ENCODE peak calls at places on chromosomes 6 and 20, in four cellular contexts. Z is lower lobe of right lung, K is pancreas, X is heart right ventricle. L is an unnamed sample.

GRCh38 chr6:19838442-19839236 is 1.5 kb downstream of the ID4 start:
- DNase-seq in Z (peak; percentile 83), X (no peak), K (peak; percentile 72), L (peak; percentile 65)

GRCh38 chr6:14001329-14002012 is 76.7 kb downstream of the RNF182 start:
- DNase-seq in K (no peak), Z (no peak), X (no peak), L (no peak)

GRCh38 chr20:9311132-9311531 is 203.3 kb upstream of the LAMP5 start:
- DNase-seq in X (no peak), K (no peak), Z (no peak), L (no peak)

GRCh38 chr6:85923013-85923430 is 280.3 kb upstream of the SYNCRIP start:
- DNase-seq in K (peak; percentile 38), X (no peak), Z (no peak), L (no peak)

GRCh38 chr6:1618305-1619105 is 8.8 kb downstream of the FOXC1 start:
- DNase-seq in K (no peak), Z (no peak), X (no peak), L (no peak)

GRCh38 chr20:1854246-1854645 is 41.0 kb upstream of the SIRPA start:
- DNase-seq in Z (no peak), X (no peak), K (no peak), L (no peak)

GRCh38 chr6:5275497-5275896 is 14.2 kb downstream of the FARS2 start:
- DNase-seq in K (no peak), Z (no peak), X (no peak), L (no peak)

GRCh38 chr6:132830236-132830799 is 15.9 kb downstream of the RPS12 start:
- DNase-seq in X (peak; percentile 9), K (no peak), Z (no peak), L (no peak)

GRCh38 chr20:17863577-17864292 is 104.9 kb downstream of the SNX5 start:
- DNase-seq in K (peak; percentile 89), X (no peak), Z (no peak), L (peak; percentile 82)

GRCh38 chr6:158808442-158808833 is 10.7 kb downstream of the EZR start:
- DNase-seq in X (no peak), K (no peak), Z (no peak), L (no peak)

GRCh38 chr6:89853068-89853467 is 23.4 kb downstream of the CASP8AP2 start:
- DNase-seq in Z (no peak), X (no peak), K (no peak), L (no peak)

DNA sequence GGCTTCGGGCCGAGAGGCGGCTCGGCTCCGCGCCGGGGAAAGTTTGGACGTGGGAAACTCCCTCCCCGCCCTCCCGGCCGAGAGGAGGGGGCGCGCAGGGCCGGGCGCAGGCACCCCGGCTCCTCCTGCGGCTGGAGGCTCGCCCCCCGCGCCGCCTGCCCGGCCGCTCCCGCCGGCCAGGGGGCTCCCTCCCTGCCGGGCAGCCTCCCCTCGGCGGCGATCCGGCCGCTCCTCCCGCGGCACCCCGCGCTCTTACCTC is 370 bp downstream of the CDH22 start:
- DNase-seq in Z (no peak), K (no peak), X (no peak), L (no peak)
- H3K27me3 ChIP-seq in Z (peaks cover 89% of the 10 kb centered on the region), K (no peaks in the 10 kb centered on the region), X (peaks cover 95% of the 10 kb centered on the region), L (no peaks in the 10 kb centered on the region)

GRCh38 chr20:62553136-62553837 is 77.5 kb upstream of the GATA5 start:
- DNase-seq in X (no peak), K (no peak), Z (no peak), L (no peak)
- H3K27me3 ChIP-seq in X (peaks cover 71% of the 10 kb centered on the region), K (no peaks in the 10 kb centered on the region), Z (peaks cover 100% of the 10 kb centered on the region), L (no peaks in the 10 kb centered on the region)

GRCh38 chr6:165861226-165861625 is 198.2 kb upstream of the PDE10A start:
- DNase-seq in Z (no peak), K (no peak), X (no peak), L (no peak)
- H3K27me3 ChIP-seq in Z (no peaks in the 10 kb centered on the region), K (no peaks in the 10 kb centered on the region), X (peaks cover 5% of the 10 kb centered on the region), L (no peaks in the 10 kb centered on the region)

GRCh38 chr20:63548542-63548941 is 993 bp upstream of the SRMS start:
- DNase-seq in X (no peak), Z (no peak), K (no peak), L (no peak)
- H3K27me3 ChIP-seq in X (peaks cover 21% of the 10 kb centered on the region), Z (peaks cover 22% of the 10 kb centered on the region), K (no peaks in the 10 kb centered on the region), L (no peaks in the 10 kb centered on the region)

GRCh38 chr20:62745279-62745958 is 36.8 kb downstream of the NTSR1 start:
- DNase-seq in K (no peak), Z (peak; percentile 23), X (no peak), L (no peak)

GRCh38 chr20:62742979-62743776 is 34.5 kb downstream of the NTSR1 start:
- DNase-seq in Z (peak; percentile 34), K (no peak), X (no peak), L (no peak)

GRCh38 chr20:62743777-62744317 is 35.2 kb downstream of the NTSR1 start:
- DNase-seq in Z (peak; percentile 30), X (no peak), K (no peak), L (no peak)

GRCh38 chr20:62744761-62745160 is 36.1 kb downstream of the NTSR1 start:
- DNase-seq in X (no peak), K (no peak), Z (peak; percentile 8), L (no peak)

DNA sequence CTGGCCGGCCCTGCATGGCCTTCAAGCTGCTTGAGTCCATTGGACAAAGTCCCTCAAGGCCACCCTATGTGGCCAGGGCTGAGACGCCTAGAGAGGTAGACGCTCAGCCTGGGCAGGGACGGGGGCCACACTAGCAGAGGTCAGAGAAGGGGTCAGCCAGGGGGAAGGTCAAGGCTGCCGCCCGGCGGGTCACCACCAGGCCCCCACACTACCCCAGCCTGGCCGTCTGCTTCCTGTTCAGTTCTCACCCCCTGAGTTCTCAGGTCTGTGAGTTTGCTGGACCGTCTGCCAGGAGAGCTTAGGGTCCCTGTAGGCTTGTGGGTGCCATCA is 37.3 kb downstream of the NTSR1 start:
- DNase-seq in K (no peak), Z (peak; percentile 29), X (no peak), L (no peak)
- H3K27me3 ChIP-seq in K (no peaks in the 10 kb centered on the region), Z (peaks cover 40% of the 10 kb centered on the region), X (peaks cover 39% of the 10 kb centered on the region), L (no peaks in the 10 kb centered on the region)

GRCh38 chr6:107646776-107647438 is 157.0 kb downstream of the SOBP start:
- DNase-seq in X (no peak), K (no peak), Z (no peak), L (no peak)
- H3K27me3 ChIP-seq in X (no peaks in the 10 kb centered on the region), K (no peaks in the 10 kb centered on the region), Z (no peaks in the 10 kb centered on the region), L (no peaks in the 10 kb centered on the region)

DNA sequence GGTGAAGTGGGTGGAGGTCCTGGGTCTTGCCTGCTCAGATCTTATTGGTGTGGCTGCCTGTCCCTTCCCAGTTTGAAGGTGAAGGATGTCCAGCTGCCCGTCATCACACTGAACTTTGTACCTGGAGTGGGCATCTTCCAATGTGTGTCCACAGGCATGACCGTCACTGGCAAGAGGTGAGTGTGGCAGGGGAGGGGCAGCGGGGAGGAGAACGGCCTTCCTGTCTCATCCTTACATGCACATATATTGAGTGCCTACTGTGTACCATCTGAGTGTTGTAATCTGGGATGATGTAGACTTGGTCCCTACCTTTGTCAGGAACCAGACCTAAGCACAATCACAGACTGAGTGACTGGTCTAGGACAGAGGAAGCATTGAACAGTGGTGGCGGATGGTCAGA is 2.7 kb downstream of the BPIFB6 start:
- DNase-seq in K (no peak), Z (no peak), X (no peak), L (no peak)
- H3K27me3 ChIP-seq in K (no peaks in the 10 kb centered on the region), Z (peaks cover under 1% of the 10 kb centered on the region), X (peaks cover 5% of the 10 kb centered on the region), L (no peaks in the 10 kb centered on the region)

GRCh38 chr20:60838297-60838696 is 413.8 kb upstream of the CDH4 start:
- DNase-seq in X (no peak), Z (no peak), K (no peak), L (no peak)

GRCh38 chr20:60837386-60837785 is 414.7 kb upstream of the CDH4 start:
- DNase-seq in Z (no peak), K (no peak), X (no peak), L (no peak)

DNA sequence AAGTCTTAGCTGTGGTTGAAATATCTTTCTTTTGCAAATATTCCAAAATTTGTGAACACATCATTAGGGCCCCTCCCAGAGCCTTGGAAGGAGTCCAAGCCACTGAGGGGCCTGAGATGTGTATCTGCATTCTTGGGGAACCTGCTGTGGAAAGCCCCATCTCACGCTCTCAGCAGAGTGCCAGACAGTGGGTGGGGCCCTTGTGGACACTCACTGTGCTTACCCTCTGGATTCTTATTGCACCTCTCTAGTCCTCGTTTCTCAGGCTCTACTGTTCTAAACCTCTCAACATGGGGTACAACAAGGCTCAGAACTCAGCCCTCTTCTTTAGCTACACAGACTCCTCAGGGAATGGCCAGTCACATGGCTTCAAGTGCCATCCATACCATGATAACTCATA is 416.2 kb upstream of the CDH4 start:
- DNase-seq in K (no peak), Z (no peak), X (no peak), L (no peak)
- H3K27me3 ChIP-seq in K (no peaks in the 10 kb centered on the region), Z (no peaks in the 10 kb centered on the region), X (peaks cover 4% of the 10 kb centered on the region), L (no peaks in the 10 kb centered on the region)

GRCh38 chr20:63096681-63097335 is 90.0 kb upstream of the BHLHE23 start:
- DNase-seq in Z (peak; percentile 36), X (no peak), K (no peak), L (no peak)
- H3K27me3 ChIP-seq in Z (peaks cover 61% of the 10 kb centered on the region), X (peaks cover 80% of the 10 kb centered on the region), K (no peaks in the 10 kb centered on the region), L (no peaks in the 10 kb centered on the region)

DNA sequence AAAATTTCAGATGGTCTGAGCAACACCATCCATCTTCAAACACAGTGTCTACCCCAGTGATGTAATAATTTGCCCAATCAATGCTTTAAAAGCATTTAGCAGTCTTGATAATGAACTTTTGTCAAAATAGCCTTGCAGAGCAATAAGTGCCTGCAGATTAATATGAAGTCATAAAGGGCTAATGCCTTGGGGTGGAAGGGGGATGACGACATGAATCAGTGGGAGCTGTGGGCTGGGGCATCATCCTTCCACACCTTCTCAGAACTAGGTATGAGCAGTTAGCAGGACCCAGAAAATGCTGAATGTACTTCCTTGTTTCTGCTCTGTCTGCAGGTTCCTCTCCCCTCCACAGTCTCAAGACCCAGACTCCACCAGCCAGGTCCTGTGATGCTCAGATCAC is 166.2 kb upstream of the MAFB start:
- DNase-seq in X (no peak), Z (no peak), K (no peak), L (no peak)
- H3K27me3 ChIP-seq in X (no peaks in the 10 kb centered on the region), Z (no peaks in the 10 kb centered on the region), K (no peaks in the 10 kb centered on the region), L (no peaks in the 10 kb centered on the region)